ENCODE peak calls at places on chromosomes 2 and 18, in nine cellular contexts. Y is non-pigmented ciliary epithelial cell; D is T-helper 2 cell; P is activated CD4-positive, CD25-positive, alpha-beta regulatory T cell treated with anti-CD3 and anti-CD28 coated beads, Interleukin-2, amount 50 U/mL, for 72 hours; Z is left ventricle myocardium superior; Q is activated T-cell treated with anti-CD3 and anti-CD28 coated beads for 1 hour; T is substantia nigra; E is transverse colon; M is activated naive CD4-positive, alpha-beta T cell. X is an unnamed sample.
A peak's percentile ranks its signal among the peaks of the same experiment; 100 is the strongest.

GRCh38 chr2:216327447-216327846 is 44.8 kb downstream of the MARCHF4 start:
- DNase-seq in Z (no peak), E (no peak), M (no peak), D (no peak), P (no peak), Q (no peak), Y (no peak), T (no peak), X (no peak)

GRCh38 chr18:25674183-25674582 is 322.2 kb upstream of the ZNF521 start:
- DNase-seq in Z (no peak), Y (no peak), E (no peak), Q (no peak), T (no peak), P (no peak), M (no peak), D (no peak), X (no peak)

GRCh38 chr18:23528580-23529472 is 25.5 kb downstream of the RMC1 start:
- DNase-seq in D (no peak), T (peak; percentile 14), M (no peak), E (peak; percentile 21), Q (no peak), P (no peak), Y (no peak), Z (peak; percentile 66), X (no peak)

GRCh38 chr2:45003586-45004568 is 5.4 kb downstream of the SIX2 start:
- DNase-seq in P (no peak), T (no peak), Z (no peak), Q (no peak), E (no peak), Y (no peak), D (no peak), M (no peak), X (no peak)

GRCh38 chr18:51275712-51276473 is 78.4 kb upstream of the MEX3C start:
- DNase-seq in M (no peak), P (no peak), E (peak; percentile 20), Z (peak; percentile 47), Y (no peak), Q (no peak), T (no peak), D (no peak), X (no peak)

GRCh38 chr2:317501-318424 is 29.9 kb upstream of the ALKAL2 start:
- DNase-seq in E (no peak), Z (no peak), P (no peak), D (peak; percentile 86), Q (no peak), Y (peak; percentile 17), M (no peak), T (no peak), X (no peak)

GRCh38 chr2:172623249-172623965 is 67.5 kb downstream of the PDK1 start:
- DNase-seq in D (no peak), Z (no peak), T (no peak), Y (no peak), P (no peak), E (no peak), Q (no peak), M (no peak), X (no peak)

GRCh38 chr2:46377666-46378560 is 80.7 kb downstream of the EPAS1 start:
- DNase-seq in E (no peak), T (no peak), D (no peak), Z (no peak), Q (no peak), Y (no peak), P (no peak), M (no peak), X (no peak)

GRCh38 chr2:43890855-43891254 is 52.1 kb downstream of the ABCG8 start:
- DNase-seq in Z (no peak), D (no peak), Q (no peak), Y (no peak), M (no peak), T (no peak), P (no peak), E (no peak), X (no peak)

GRCh38 chr2:158797963-158798700 is 3.0 kb downstream of the DAPL1 start:
- DNase-seq in D (no peak), M (no peak), P (no peak), T (no peak), Z (no peak), Q (no peak), Y (no peak), E (no peak), X (peak; percentile 30)

GRCh38 chr2:39942970-39943369 is 163.9 kb upstream of the THUMPD2 start:
- DNase-seq in M (no peak), E (no peak), D (no peak), Y (no peak), Z (no peak), Q (no peak), P (no peak), T (no peak), X (no peak)

GRCh38 chr18:21853020-21853419 is 112.4 kb downstream of the MIB1 start:
- DNase-seq in E (no peak), Y (peak; percentile 19), D (peak; percentile 37), Z (no peak), T (no peak), Q (no peak), P (no peak), M (no peak), X (no peak)

GRCh38 chr18:9637036-9637767 is 22.8 kb upstream of the PPP4R1 start:
- DNase-seq in Z (no peak), T (no peak), M (no peak), D (no peak), E (no peak), Q (no peak), P (no peak), Y (no peak), X (no peak)

GRCh38 chr2:10305715-10306114 is 3.0 kb downstream of the HPCAL1 start:
- DNase-seq in D (peak; percentile 46), P (no peak), E (peak; percentile 21), T (no peak), Z (no peak), Y (no peak), M (no peak), Q (no peak), X (peak; percentile 39)

GRCh38 chr2:239889641-239890055 is 135.5 kb downstream of the NDUFA10 start:
- DNase-seq in E (no peak), Q (no peak), P (no peak), Z (peak; percentile 59), T (no peak), M (no peak), D (no peak), Y (no peak), X (no peak)

GRCh38 chr2:52844701-52845423 is 922.7 kb upstream of the CHAC2 start:
- DNase-seq in Z (no peak), E (no peak), D (no peak), Q (no peak), P (no peak), M (no peak), Y (no peak), T (no peak), X (no peak)

GRCh38 chr2:101893676-101894381 is 97.9 kb upstream of the IL1R2 start:
- DNase-seq in E (no peak), P (no peak), M (no peak), T (no peak), Y (no peak), Z (no peak), Q (no peak), D (no peak), X (no peak)